ENCODE peak calls at places on chromosome 21, in five cellular contexts. S, R, Q, P and B are unnamed samples.

GRCh38 chr21:36891692-36892091 is 74.8 kb downstream of the HLCS start:
- DNase-seq in S (no peak), R (no peak), Q (no peak), P (no peak), B (no peak)

GRCh38 chr21:34530264-34530663 is 18.3 kb upstream of the KCNE1 start:
- DNase-seq in S (no peak), R (no peak), Q (peak; percentile 74), P (no peak), B (no peak)

GRCh38 chr21:15029077-15029476 is 35.7 kb downstream of the NRIP1 start:
- DNase-seq in S (no peak), R (no peak), Q (no peak), P (no peak), B (no peak)

GRCh38 chr21:37671381-37671780 is 244.9 kb downstream of the KCNJ6 start:
- DNase-seq in S (no peak), R (no peak), Q (no peak), P (no peak), B (no peak)

GRCh38 chr21:21163904-21164303 is 165.7 kb downstream of the NCAM2 start:
- DNase-seq in S (no peak), R (no peak), Q (peak; percentile 74), P (peak; percentile 70), B (no peak)

GRCh38 chr21:16587671-16588379 is 858.0 kb downstream of the USP25 start:
- DNase-seq in S (no peak), R (no peak), Q (peak; percentile 34), P (peak; percentile 73), B (no peak)

GRCh38 chr21:26116456-26117011 is 54.0 kb downstream of the APP start:
- DNase-seq in S (no peak), R (no peak), Q (no peak), P (no peak), B (no peak)

GRCh38 chr21:25569084-25569483 is 38.2 kb downstream of the MRPL39 start:
- DNase-seq in S (no peak), R (no peak), Q (no peak), P (no peak), B (no peak)

GRCh38 chr21:32770514-32771133 is 931 bp downstream of the PAXBP1 start:
- DNase-seq in S (peak; percentile 72), R (no peak), Q (peak; percentile 47), P (no peak), B (no peak)

GRCh38 chr21:38809170-38809878 is 3.6 kb downstream of the ETS2 start:
- DNase-seq in S (no peak), R (no peak), Q (no peak), P (no peak), B (no peak)

GRCh38 chr21:39562791-39563770 is 49.7 kb upstream of the B3GALT5 start:
- DNase-seq in S (no peak), R (no peak), Q (no peak), P (no peak), B (no peak)

GRCh38 chr21:46252840-46253239 is 24.3 kb upstream of the LSS start:
- DNase-seq in S (no peak), R (no peak), Q (no peak), P (no peak), B (no peak)
- H3K27ac ChIP-seq in S (no peak overlapping the region), R (no peak overlapping the region), Q (no peak overlapping the region), P (no peak overlapping the region), B (no peak overlapping the region)

GRCh38 chr21:44305691-44306090 is 5.8 kb downstream of the PFKL start:
- DNase-seq in S (no peak), R (no peak), Q (no peak), P (no peak), B (no peak)
- H3K27ac ChIP-seq in S (no peak overlapping the region), R (no peak overlapping the region), Q (no peak overlapping the region), P (no peak overlapping the region), B (peak overlapping the region; percentile 61)

GRCh38 chr21:45050786-45051489 is 23.4 kb upstream of the ADARB1 start:
- DNase-seq in S (peak; percentile 92), R (no peak), Q (peak; percentile 90), P (no peak), B (no peak)

GRCh38 chr21:45048968-45049367 is 25.4 kb upstream of the ADARB1 start:
- DNase-seq in S (peak; percentile 63), R (no peak), Q (no peak), P (no peak), B (no peak)

GRCh38 chr21:45051580-45052434 is 22.6 kb upstream of the ADARB1 start:
- DNase-seq in S (peak; percentile 90), R (no peak), Q (no peak), P (no peak), B (no peak)

GRCh38 chr21:45049725-45050359 is 24.5 kb upstream of the ADARB1 start:
- DNase-seq in S (peak; percentile 76), R (no peak), Q (no peak), P (no peak), B (no peak)

GRCh38 chr21:45050361-45050785 is 24.0 kb upstream of the ADARB1 start:
- DNase-seq in S (peak; percentile 98), R (no peak), Q (no peak), P (no peak), B (no peak)
- H3K27ac ChIP-seq in S (peak overlapping the region; percentile 98), R (no peak overlapping the region), Q (no peak overlapping the region), P (peak overlapping the region; percentile 87), B (no peak overlapping the region)

GRCh38 chr21:42931560-42932235 is 6.3 kb upstream of the ERVH48-1 start:
- DNase-seq in S (no peak), R (no peak), Q (peak; percentile 62), P (no peak), B (peak; percentile 28)
- H3K27ac ChIP-seq in S (no peak overlapping the region), R (no peak overlapping the region), Q (no peak overlapping the region), P (no peak overlapping the region), B (no peak overlapping the region)

DNA sequence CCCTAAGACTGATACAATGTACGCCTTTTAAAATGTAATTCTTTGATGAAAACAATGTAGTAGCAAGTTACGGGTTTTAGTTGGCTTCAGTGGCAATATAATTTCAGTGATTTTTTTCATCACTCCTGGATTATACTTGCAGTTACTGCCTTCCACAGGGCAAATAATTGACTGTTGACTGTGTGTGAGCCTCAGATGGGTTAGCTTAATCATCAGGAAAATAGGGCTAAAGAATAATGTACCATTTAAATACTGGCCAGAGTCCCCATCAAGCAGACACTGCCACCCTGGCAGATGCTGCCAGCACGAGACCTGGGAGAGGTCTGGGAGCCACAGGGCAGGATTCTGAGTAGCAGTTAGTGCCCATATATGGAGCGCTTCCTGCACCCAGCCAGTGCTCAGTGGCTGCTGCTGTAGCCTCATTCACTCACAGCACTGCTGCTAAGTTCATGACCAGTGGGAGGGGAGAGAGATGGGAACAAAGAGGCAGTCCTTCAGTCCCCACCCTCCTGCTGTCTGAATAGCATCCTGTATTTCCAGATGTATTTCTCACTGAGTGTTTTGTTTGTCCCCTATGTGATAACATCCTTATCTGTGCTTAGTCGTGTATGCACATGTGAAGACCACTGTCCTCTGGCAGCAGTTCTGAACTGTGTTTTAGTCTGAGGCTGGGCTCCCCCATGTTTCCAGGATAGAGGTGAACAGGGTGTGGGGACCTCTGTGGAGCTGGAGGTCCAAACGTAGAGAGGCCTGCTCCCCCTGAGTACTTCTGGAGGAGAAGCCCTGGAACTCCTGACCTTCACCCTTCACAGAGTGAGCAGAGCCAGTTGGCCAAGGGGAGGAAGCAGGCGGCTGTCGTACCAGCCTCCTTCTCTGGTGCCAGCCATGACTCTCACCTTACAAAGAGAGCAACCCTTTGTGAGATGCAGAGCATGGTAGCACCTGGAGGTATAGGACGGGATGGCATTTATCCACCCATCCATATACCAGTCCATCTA is 80.4 kb downstream of the ADARB1 start:
- DNase-seq in S (peak; percentile 69), R (peak; percentile 62), Q (peak; percentile 82), P (peak; percentile 81), B (no peak)
- H3K27ac ChIP-seq in S (peak overlapping the region; percentile 30), R (no peak overlapping the region), Q (peak overlapping the region; percentile 35), P (no peak overlapping the region), B (peak overlapping the region; percentile 42)